ENCODE peak calls at places on chromosomes 13 and 19, in four cellular contexts. One of them, this sample, is unnamed.

GRCh38 chr19:45182758-45183157 is 4.2 kb downstream of the BLOC1S3 start:
- DNase-seq in SK-N-SH: no peak
- DNase-seq in K562: no peak
- DNase-seq in HepG2: no peak
- DNase-seq in this sample: no peak

GRCh38 chr13:99768986-99769385 is 202.6 kb downstream of the ZIC5 start:
- DNase-seq in SK-N-SH: no peak
- DNase-seq in K562: no peak
- DNase-seq in HepG2: no peak
- DNase-seq in this sample: no peak

GRCh38 chr13:38630780-38631179 is 56.1 kb upstream of the FREM2 start:
- DNase-seq in SK-N-SH: no peak
- DNase-seq in K562: no peak
- DNase-seq in HepG2: no peak
- DNase-seq in this sample: no peak

GRCh38 chr19:28988066-28988465 is 224.9 kb downstream of the UQCRFS1 start:
- DNase-seq in SK-N-SH: no peak
- DNase-seq in K562: no peak
- DNase-seq in HepG2: no peak
- DNase-seq in this sample: no peak

GRCh38 chr13:80100636-80101035 is 240.3 kb downstream of the SPRY2 start:
- DNase-seq in SK-N-SH: no peak
- DNase-seq in K562: no peak
- DNase-seq in HepG2: no peak
- DNase-seq in this sample: no peak

GRCh38 chr19:47124937-47125668 is 5.5 kb upstream of the SAE1 start:
- DNase-seq in SK-N-SH: peak; percentile 73
- DNase-seq in K562: peak; percentile 69
- DNase-seq in HepG2: peak; percentile 78
- DNase-seq in this sample: no peak

GRCh38 chr19:54477650-54478049 is 4.6 kb upstream of the CDC42EP5 start:
- DNase-seq in SK-N-SH: no peak
- DNase-seq in K562: no peak
- DNase-seq in HepG2: no peak
- DNase-seq in this sample: no peak

GRCh38 chr19:16233836-16234551 is 36.3 kb downstream of the AP1M1 start:
- DNase-seq in SK-N-SH: peak; percentile 31
- DNase-seq in K562: no peak
- DNase-seq in HepG2: no peak
- DNase-seq in this sample: no peak

GRCh38 chr19:54414156-54414555 is 1.1 kb upstream of the TTYH1 start:
- DNase-seq in SK-N-SH: no peak
- DNase-seq in K562: no peak
- DNase-seq in HepG2: no peak
- DNase-seq in this sample: no peak

GRCh38 chr13:113724016-113724758 is 34.8 kb upstream of the TMEM255B start:
- DNase-seq in SK-N-SH: no peak
- DNase-seq in K562: no peak
- DNase-seq in HepG2: no peak
- DNase-seq in this sample: no peak

GRCh38 chr13:113845055-113845454 is 18.8 kb downstream of the GAS6 start:
- DNase-seq in SK-N-SH: no peak
- DNase-seq in K562: no peak
- DNase-seq in HepG2: peak; percentile 31
- DNase-seq in this sample: no peak

GRCh38 chr13:112892759-112893569 is 76.0 kb upstream of the MCF2L start:
- DNase-seq in SK-N-SH: no peak
- DNase-seq in K562: no peak
- DNase-seq in HepG2: peak; percentile 83
- DNase-seq in this sample: no peak

GRCh38 chr13:114053026-114053425 is 79.2 kb upstream of the C13orf46 start:
- DNase-seq in SK-N-SH: no peak
- DNase-seq in K562: no peak
- DNase-seq in HepG2: no peak
- DNase-seq in this sample: no peak

GRCh38 chr13:94829201-94829600 is 116.9 kb upstream of the SOX21 start:
- DNase-seq in SK-N-SH: no peak
- DNase-seq in K562: no peak
- DNase-seq in HepG2: no peak
- DNase-seq in this sample: no peak

GRCh38 chr13:60329221-60329983 is 67.6 kb upstream of the TDRD3 start:
- DNase-seq in SK-N-SH: peak; percentile 41
- DNase-seq in K562: peak; percentile 35
- DNase-seq in HepG2: peak; percentile 12
- DNase-seq in this sample: peak; percentile 7

GRCh38 chr13:52945348-52945747 is 83.3 kb upstream of the OLFM4 start:
- DNase-seq in SK-N-SH: no peak
- DNase-seq in K562: no peak
- DNase-seq in HepG2: no peak
- DNase-seq in this sample: no peak

GRCh38 chr19:46841458-46842083 is 9.1 kb downstream of the AP2S1 start:
- DNase-seq in SK-N-SH: no peak
- DNase-seq in K562: peak; percentile 14
- DNase-seq in HepG2: no peak
- DNase-seq in this sample: no peak

GRCh38 chr19:35510626-35510964 is 2.9 kb downstream of the DMKN start:
- DNase-seq in SK-N-SH: no peak
- DNase-seq in K562: no peak
- DNase-seq in HepG2: no peak
- DNase-seq in this sample: no peak

DNA sequence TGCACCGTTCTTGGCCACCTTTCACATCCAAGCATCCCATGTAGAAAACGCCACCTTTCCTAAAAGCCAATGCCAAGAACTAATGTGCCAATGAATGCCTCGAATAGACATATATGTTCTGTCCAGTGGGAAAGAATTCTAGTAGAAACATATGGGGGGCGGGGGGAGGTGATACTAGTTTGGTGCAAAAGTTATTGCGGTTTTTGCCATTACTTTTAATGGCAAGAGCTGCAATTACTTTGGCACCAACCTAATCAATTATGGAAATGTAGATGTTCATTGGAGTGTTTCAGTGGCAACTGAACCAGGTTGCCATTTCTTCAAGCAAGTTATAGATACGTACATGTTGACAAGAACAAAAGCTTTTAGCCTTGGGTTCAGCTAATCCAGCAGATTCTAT is 34.6 kb downstream of the SLC15A1 start:
- DNase-seq in SK-N-SH: no peak
- DNase-seq in K562: no peak
- DNase-seq in HepG2: no peak
- DNase-seq in this sample: no peak
- TF ChIP-seq NFIC in SK-N-SH: no peak
- TF ChIP-seq NFIC in K562: no peak
- TF ChIP-seq NFIC in HepG2: no peak
- TF ChIP-seq NFIC in this sample: no peak

GRCh38 chr19:5394907-5395505 is 54.4 kb upstream of the PTPRS start:
- DNase-seq in SK-N-SH: no peak
- DNase-seq in K562: no peak
- DNase-seq in HepG2: no peak
- DNase-seq in this sample: no peak
- TF ChIP-seq NFIC in SK-N-SH: no peak
- TF ChIP-seq NFIC in K562: no peak
- TF ChIP-seq NFIC in HepG2: no peak
- TF ChIP-seq NFIC in this sample: no peak

GRCh38 chr13:98462946-98463345 is 114.0 kb downstream of the STK24 start:
- DNase-seq in SK-N-SH: no peak
- DNase-seq in K562: no peak
- DNase-seq in HepG2: no peak
- DNase-seq in this sample: no peak

GRCh38 chr13:98468352-98468751 is 108.6 kb downstream of the STK24 start:
- DNase-seq in SK-N-SH: no peak
- DNase-seq in K562: no peak
- DNase-seq in HepG2: no peak
- DNase-seq in this sample: no peak

GRCh38 chr13:98468929-98469328 is 108.0 kb downstream of the STK24 start:
- DNase-seq in SK-N-SH: no peak
- DNase-seq in K562: no peak
- DNase-seq in HepG2: no peak
- DNase-seq in this sample: no peak

GRCh38 chr13:98467263-98467985 is 109.5 kb downstream of the STK24 start:
- DNase-seq in SK-N-SH: no peak
- DNase-seq in K562: no peak
- DNase-seq in HepG2: no peak
- DNase-seq in this sample: no peak

GRCh38 chr13:98466634-98467236 is 110.2 kb downstream of the STK24 start:
- DNase-seq in SK-N-SH: peak; percentile 68
- DNase-seq in K562: peak; percentile 58
- DNase-seq in HepG2: peak; percentile 43
- DNase-seq in this sample: no peak
- TF ChIP-seq NFIC in SK-N-SH: no peak
- TF ChIP-seq NFIC in K562: no peak
- TF ChIP-seq NFIC in HepG2: no peak
- TF ChIP-seq NFIC in this sample: no peak

DNA sequence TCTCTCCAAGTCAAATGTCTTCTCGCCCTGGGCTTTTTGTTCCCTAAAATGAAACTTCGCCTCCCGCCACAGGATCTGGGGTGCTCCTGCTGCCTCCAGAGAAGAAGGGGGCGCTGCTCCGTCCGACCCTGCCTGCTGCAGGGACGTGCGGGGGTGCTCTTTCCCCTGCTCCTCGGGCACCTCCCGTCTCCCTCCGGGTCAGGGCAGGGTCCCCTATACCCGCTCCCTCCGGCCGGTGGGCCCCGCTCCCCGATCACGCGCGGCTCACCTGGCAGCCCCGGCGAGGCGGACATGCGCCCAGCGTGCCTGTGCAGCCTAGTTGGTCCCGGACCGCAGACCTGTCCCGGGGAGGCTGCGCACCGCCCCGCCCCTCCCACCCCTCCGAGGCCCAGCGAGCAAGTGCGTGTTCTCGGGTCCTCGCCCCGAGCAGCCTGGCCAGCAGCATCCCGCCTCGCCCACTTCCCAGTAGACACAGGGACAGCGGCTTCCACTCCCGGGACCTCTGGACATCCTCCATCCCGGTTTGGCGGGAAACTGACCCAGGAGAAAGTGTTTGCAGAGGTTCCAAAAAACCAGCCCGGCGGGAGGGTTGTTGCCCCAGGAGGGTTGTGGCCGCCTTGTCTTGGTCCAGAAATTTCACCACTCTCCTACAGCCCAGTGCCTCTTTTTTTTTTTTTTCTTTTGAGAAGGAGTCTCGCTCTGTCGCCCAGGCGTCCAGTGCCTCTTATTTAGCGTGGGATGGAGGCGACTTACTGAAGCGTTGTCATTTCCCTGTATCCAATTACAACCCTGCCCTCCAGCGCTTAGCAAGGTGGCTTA is at the start of gene OXGR1:
- DNase-seq in SK-N-SH: peak; percentile 65
- DNase-seq in K562: peak; percentile 5
- DNase-seq in HepG2: no peak
- DNase-seq in this sample: no peak
- TF ChIP-seq NFIC in SK-N-SH: no peak
- TF ChIP-seq NFIC in K562: no peak
- TF ChIP-seq NFIC in HepG2: no peak
- TF ChIP-seq NFIC in this sample: no peak

GRCh38 chr13:42964681-42965305 is 27.2 kb downstream of the EPSTI1 start:
- DNase-seq in SK-N-SH: no peak
- DNase-seq in K562: no peak
- DNase-seq in HepG2: no peak
- DNase-seq in this sample: no peak

GRCh38 chr13:42957881-42958280 is 34.2 kb downstream of the EPSTI1 start:
- DNase-seq in SK-N-SH: no peak
- DNase-seq in K562: no peak
- DNase-seq in HepG2: no peak
- DNase-seq in this sample: no peak

GRCh38 chr13:42959615-42960014 is 32.4 kb downstream of the EPSTI1 start:
- DNase-seq in SK-N-SH: no peak
- DNase-seq in K562: no peak
- DNase-seq in HepG2: no peak
- DNase-seq in this sample: no peak
- TF ChIP-seq NFIC in SK-N-SH: no peak
- TF ChIP-seq NFIC in K562: no peak
- TF ChIP-seq NFIC in HepG2: no peak
- TF ChIP-seq NFIC in this sample: no peak

GRCh38 chr13:21282065-21282464 is 105.6 kb downstream of the MRPL57 start:
- DNase-seq in SK-N-SH: no peak
- DNase-seq in K562: no peak
- DNase-seq in HepG2: peak; percentile 51
- DNase-seq in this sample: no peak
- TF ChIP-seq NFIC in SK-N-SH: no peak
- TF ChIP-seq NFIC in K562: no peak
- TF ChIP-seq NFIC in HepG2: no peak
- TF ChIP-seq NFIC in this sample: no peak

GRCh38 chr13:98706446-98707110 is 45.9 kb downstream of the SLC15A1 start:
- DNase-seq in SK-N-SH: no peak
- DNase-seq in K562: no peak
- DNase-seq in HepG2: peak; percentile 7
- DNase-seq in this sample: peak; percentile 9

GRCh38 chr13:98707309-98707999 is 45.0 kb downstream of the SLC15A1 start:
- DNase-seq in SK-N-SH: no peak
- DNase-seq in K562: no peak
- DNase-seq in HepG2: no peak
- DNase-seq in this sample: peak; percentile 51

GRCh38 chr13:98710521-98710920 is 42.0 kb downstream of the SLC15A1 start:
- DNase-seq in SK-N-SH: no peak
- DNase-seq in K562: no peak
- DNase-seq in HepG2: no peak
- DNase-seq in this sample: no peak
- TF ChIP-seq NFIC in SK-N-SH: no peak
- TF ChIP-seq NFIC in K562: no peak
- TF ChIP-seq NFIC in HepG2: no peak
- TF ChIP-seq NFIC in this sample: no peak

This sample was measured in GM12878.